ENCODE peak calls at places on chromosomes 11 and 22, in seven cellular contexts. One of them, this sample, is unnamed.

GRCh38 chr11:109808569-109808968 is 284.6 kb upstream of the ZC3H12C start:
- DNase-seq in right atrium auricular region: no peak
- DNase-seq in uterus: no peak
- DNase-seq in cardiac muscle cell: no peak
- DNase-seq in K562: no peak
- DNase-seq in IMR-90: peak; percentile 51
- DNase-seq in endodermal cell: no peak
- DNase-seq in this sample: no peak

GRCh38 chr11:29751618-29752017 is 265.2 kb downstream of the KCNA4 start:
- DNase-seq in cardiac muscle cell: no peak
- DNase-seq in endodermal cell: no peak
- DNase-seq in uterus: no peak
- DNase-seq in K562: no peak
- DNase-seq in right atrium auricular region: no peak
- DNase-seq in IMR-90: no peak
- DNase-seq in this sample: no peak

GRCh38 chr11:69799582-69799981 is 19.6 kb downstream of the FGF3 start:
- DNase-seq in right atrium auricular region: no peak
- DNase-seq in uterus: no peak
- DNase-seq in IMR-90: peak; percentile 7
- DNase-seq in K562: peak; percentile 80
- DNase-seq in cardiac muscle cell: no peak
- DNase-seq in endodermal cell: peak; percentile 85
- DNase-seq in this sample: no peak

GRCh38 chr11:19389787-19390303 is 149.1 kb upstream of the E2F8 start:
- DNase-seq in K562: no peak
- DNase-seq in cardiac muscle cell: no peak
- DNase-seq in IMR-90: peak; percentile 27
- DNase-seq in right atrium auricular region: no peak
- DNase-seq in uterus: no peak
- DNase-seq in endodermal cell: no peak
- DNase-seq in this sample: no peak

GRCh38 chr22:25403752-25404471 is 160.6 kb upstream of the GRK3 start:
- DNase-seq in right atrium auricular region: no peak
- DNase-seq in endodermal cell: peak; percentile 72
- DNase-seq in K562: no peak
- DNase-seq in uterus: no peak
- DNase-seq in cardiac muscle cell: peak; percentile 36
- DNase-seq in IMR-90: peak; percentile 41
- DNase-seq in this sample: no peak

GRCh38 chr11:95417832-95418231 is 186.8 kb upstream of the SESN3 start:
- DNase-seq in K562: no peak
- DNase-seq in uterus: no peak
- DNase-seq in IMR-90: no peak
- DNase-seq in endodermal cell: no peak
- DNase-seq in right atrium auricular region: no peak
- DNase-seq in cardiac muscle cell: no peak
- DNase-seq in this sample: no peak

GRCh38 chr11:85096939-85097338 is 530.2 kb downstream of the DLG2 start:
- DNase-seq in endodermal cell: no peak
- DNase-seq in K562: no peak
- DNase-seq in right atrium auricular region: no peak
- DNase-seq in IMR-90: no peak
- DNase-seq in cardiac muscle cell: no peak
- DNase-seq in uterus: no peak
- DNase-seq in this sample: no peak

GRCh38 chr11:57493507-57494503 is 21.7 kb downstream of the SLC43A1 start:
- DNase-seq in cardiac muscle cell: peak; percentile 65
- DNase-seq in IMR-90: peak; percentile 17
- DNase-seq in uterus: peak; percentile 61
- DNase-seq in right atrium auricular region: no peak
- DNase-seq in endodermal cell: peak; percentile 98
- DNase-seq in K562: peak; percentile 68
- DNase-seq in this sample: no peak

GRCh38 chr11:83502041-83502440 is 215.9 kb upstream of the CCDC90B start:
- DNase-seq in cardiac muscle cell: no peak
- DNase-seq in endodermal cell: no peak
- DNase-seq in right atrium auricular region: no peak
- DNase-seq in K562: no peak
- DNase-seq in uterus: no peak
- DNase-seq in IMR-90: no peak
- DNase-seq in this sample: no peak

GRCh38 chr11:11306855-11307254 is 46.2 kb downstream of the CSNK2A3 start:
- DNase-seq in uterus: no peak
- DNase-seq in K562: no peak
- DNase-seq in right atrium auricular region: no peak
- DNase-seq in IMR-90: peak; percentile 37
- DNase-seq in endodermal cell: no peak
- DNase-seq in cardiac muscle cell: peak; percentile 28
- DNase-seq in this sample: no peak

GRCh38 chr11:86574493-86575207 is 97.8 kb downstream of the ME3 start:
- DNase-seq in K562: no peak
- DNase-seq in IMR-90: no peak
- DNase-seq in right atrium auricular region: no peak
- DNase-seq in endodermal cell: no peak
- DNase-seq in uterus: no peak
- DNase-seq in cardiac muscle cell: no peak
- DNase-seq in this sample: no peak

GRCh38 chr22:47586038-47586437 is 823.6 kb downstream of the TBC1D22A start:
- DNase-seq in cardiac muscle cell: no peak
- DNase-seq in right atrium auricular region: no peak
- DNase-seq in uterus: no peak
- DNase-seq in K562: no peak
- DNase-seq in endodermal cell: no peak
- DNase-seq in IMR-90: no peak
- DNase-seq in this sample: no peak

GRCh38 chr11:116890193-116890592 is 52.8 kb upstream of the APOA1 start:
- DNase-seq in right atrium auricular region: no peak
- DNase-seq in endodermal cell: no peak
- DNase-seq in K562: no peak
- DNase-seq in cardiac muscle cell: no peak
- DNase-seq in uterus: no peak
- DNase-seq in IMR-90: peak; percentile 60
- DNase-seq in this sample: no peak

GRCh38 chr22:42459273-42460040 is 27.3 kb upstream of the NFAM1 start:
- DNase-seq in uterus: no peak
- DNase-seq in cardiac muscle cell: peak; percentile 55
- DNase-seq in endodermal cell: peak; percentile 67
- DNase-seq in right atrium auricular region: no peak
- DNase-seq in IMR-90: no peak
- DNase-seq in K562: peak; percentile 33
- DNase-seq in this sample: no peak

GRCh38 chr22:46471901-46472721 is 65.3 kb downstream of the CELSR1 start:
- DNase-seq in uterus: no peak
- DNase-seq in endodermal cell: no peak
- DNase-seq in IMR-90: no peak
- DNase-seq in cardiac muscle cell: no peak
- DNase-seq in K562: no peak
- DNase-seq in right atrium auricular region: no peak
- DNase-seq in this sample: no peak

DNA sequence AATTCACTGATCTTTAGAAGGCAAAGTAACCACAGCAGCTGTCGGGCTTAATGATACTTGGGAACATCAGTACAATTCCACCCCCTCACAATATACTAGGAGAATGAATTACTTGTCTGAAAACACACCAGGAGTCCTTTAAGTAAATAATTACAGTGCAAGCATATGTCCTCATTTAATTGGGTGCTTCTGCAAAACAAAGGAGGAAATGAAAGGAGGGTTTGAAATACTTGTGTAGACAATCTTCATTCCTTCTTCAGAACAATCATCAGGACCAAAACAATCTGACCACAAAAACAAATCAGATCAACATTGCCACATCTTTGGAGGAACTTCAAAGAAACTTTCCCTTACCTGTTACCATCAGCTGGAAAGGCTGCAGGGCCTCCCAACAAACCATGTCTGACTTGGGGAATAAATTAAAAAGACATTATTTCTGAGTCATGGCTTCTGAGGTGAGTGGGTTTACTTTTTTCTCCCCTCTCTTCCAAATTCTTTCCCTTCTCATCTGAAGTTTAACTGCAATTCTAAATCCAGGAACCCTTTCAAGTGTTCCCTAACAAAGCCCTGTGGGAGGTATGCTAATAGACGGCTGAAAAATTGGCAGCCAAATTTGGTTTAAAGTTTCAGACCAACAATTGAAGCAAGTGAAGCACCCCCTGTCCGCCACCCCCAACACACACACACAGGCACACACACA is 12.5 kb upstream of the CCDC117 start:
- DNase-seq in cardiac muscle cell: no peak
- DNase-seq in right atrium auricular region: no peak
- DNase-seq in endodermal cell: peak; percentile 68
- DNase-seq in IMR-90: peak; percentile 18
- DNase-seq in uterus: no peak
- DNase-seq in K562: no peak
- DNase-seq in this sample: no peak
- H3K27ac ChIP-seq in cardiac muscle cell: no peak overlapping the region
- H3K27ac ChIP-seq in right atrium auricular region: no peak overlapping the region
- H3K27ac ChIP-seq in endodermal cell: peak overlapping the region; percentile 52
- H3K27ac ChIP-seq in IMR-90: peak overlapping the region; percentile 22
- H3K27ac ChIP-seq in uterus: no peak overlapping the region
- H3K27ac ChIP-seq in K562: no peak overlapping the region
- H3K27ac ChIP-seq in this sample: no peak overlapping the region

GRCh38 chr11:89498845-89499448 is 7.8 kb upstream of the NOX4 start:
- DNase-seq in uterus: no peak
- DNase-seq in endodermal cell: no peak
- DNase-seq in right atrium auricular region: no peak
- DNase-seq in cardiac muscle cell: no peak
- DNase-seq in K562: peak; percentile 13
- DNase-seq in IMR-90: no peak
- DNase-seq in this sample: no peak
- TF ChIP-seq CTCF in uterus: no peak
- TF ChIP-seq CTCF in endodermal cell: peak; percentile 72
- TF ChIP-seq CTCF in right atrium auricular region: no peak
- TF ChIP-seq CTCF in cardiac muscle cell: peak; percentile 10
- TF ChIP-seq CTCF in K562: peak; percentile 68
- TF ChIP-seq CTCF in IMR-90: no peak
- TF ChIP-seq CTCF in this sample: no peak

GRCh38 chr22:26406118-26406517 is 22.9 kb upstream of the ASPHD2 start:
- DNase-seq in cardiac muscle cell: no peak
- DNase-seq in uterus: no peak
- DNase-seq in right atrium auricular region: no peak
- DNase-seq in K562: no peak
- DNase-seq in endodermal cell: no peak
- DNase-seq in IMR-90: peak; percentile 66
- DNase-seq in this sample: no peak

GRCh38 chr22:26409705-26410376 is 19.2 kb upstream of the ASPHD2 start:
- DNase-seq in uterus: no peak
- DNase-seq in IMR-90: no peak
- DNase-seq in cardiac muscle cell: no peak
- DNase-seq in K562: no peak
- DNase-seq in right atrium auricular region: no peak
- DNase-seq in endodermal cell: no peak
- DNase-seq in this sample: no peak

GRCh38 chr22:26401726-26402125 is 27.3 kb upstream of the ASPHD2 start:
- DNase-seq in cardiac muscle cell: no peak
- DNase-seq in right atrium auricular region: no peak
- DNase-seq in endodermal cell: peak; percentile 59
- DNase-seq in IMR-90: no peak
- DNase-seq in K562: peak; percentile 65
- DNase-seq in uterus: no peak
- DNase-seq in this sample: no peak

GRCh38 chr22:26403827-26404226 is 25.2 kb upstream of the ASPHD2 start:
- DNase-seq in endodermal cell: no peak
- DNase-seq in IMR-90: no peak
- DNase-seq in uterus: no peak
- DNase-seq in K562: no peak
- DNase-seq in cardiac muscle cell: no peak
- DNase-seq in right atrium auricular region: no peak
- DNase-seq in this sample: no peak

DNA sequence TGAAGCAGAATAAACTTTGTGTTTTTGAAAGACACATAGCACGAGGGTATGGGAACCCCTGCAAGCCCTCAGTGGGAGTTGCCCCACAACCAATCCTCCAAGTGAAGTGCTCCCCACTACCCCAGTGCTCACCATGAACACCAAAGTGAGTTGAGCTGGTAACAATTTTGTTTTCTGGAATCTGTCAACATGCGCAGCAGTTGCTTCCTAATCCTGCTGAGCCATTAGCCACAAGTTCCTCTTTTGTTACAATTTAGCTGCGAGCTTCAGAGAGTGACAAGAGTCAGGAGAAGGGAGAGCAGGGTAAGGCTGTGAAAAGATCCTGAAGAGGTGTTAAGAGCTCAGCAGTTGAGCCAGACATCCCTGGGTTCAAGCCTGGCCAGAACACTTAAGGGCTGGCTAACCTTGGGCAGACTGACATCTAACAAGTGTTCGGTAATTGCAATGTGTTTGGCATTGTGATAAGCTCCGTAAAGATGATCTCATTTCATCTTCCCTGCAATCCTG is 24.2 kb upstream of the ASPHD2 start:
- DNase-seq in K562: peak; percentile 44
- DNase-seq in cardiac muscle cell: no peak
- DNase-seq in IMR-90: no peak
- DNase-seq in uterus: no peak
- DNase-seq in right atrium auricular region: no peak
- DNase-seq in endodermal cell: peak; percentile 90
- DNase-seq in this sample: no peak
- H3K4me3 ChIP-seq in K562: no peak overlapping the region
- H3K4me3 ChIP-seq in cardiac muscle cell: no peak overlapping the region
- H3K4me3 ChIP-seq in IMR-90: no peak overlapping the region
- H3K4me3 ChIP-seq in uterus: no peak overlapping the region
- H3K4me3 ChIP-seq in right atrium auricular region: no peak overlapping the region
- H3K4me3 ChIP-seq in endodermal cell: no peak overlapping the region
- H3K4me3 ChIP-seq in this sample: no peak overlapping the region

GRCh38 chr11:35138949-35139881 is at the start of gene CD44:
- DNase-seq in IMR-90: peak; percentile 86
- DNase-seq in K562: peak; percentile 29
- DNase-seq in uterus: peak; percentile 79
- DNase-seq in right atrium auricular region: peak; percentile 88
- DNase-seq in endodermal cell: peak; percentile 83
- DNase-seq in cardiac muscle cell: peak; percentile 42
- DNase-seq in this sample: peak; percentile 87
- H3K27ac ChIP-seq in IMR-90: peak within 1 kb of the TSS; percentile 97
- H3K27ac ChIP-seq in K562: no peak within 1 kb of the TSS
- H3K27ac ChIP-seq in uterus: peak within 1 kb of the TSS; percentile 97
- H3K27ac ChIP-seq in right atrium auricular region: peak within 1 kb of the TSS; percentile 86
- H3K27ac ChIP-seq in endodermal cell: no peak within 1 kb of the TSS
- H3K27ac ChIP-seq in cardiac muscle cell: no peak within 1 kb of the TSS
- H3K27ac ChIP-seq in this sample: peak within 1 kb of the TSS; percentile 96

GRCh38 chr22:38704568-38705234 is 1.0 kb upstream of the GTPBP1 start:
- DNase-seq in right atrium auricular region: no peak
- DNase-seq in cardiac muscle cell: no peak
- DNase-seq in uterus: no peak
- DNase-seq in IMR-90: no peak
- DNase-seq in K562: no peak
- DNase-seq in endodermal cell: no peak
- DNase-seq in this sample: no peak

GRCh38 chr22:38706885-38707180 is 1.1 kb downstream of the GTPBP1 start:
- DNase-seq in right atrium auricular region: no peak
- DNase-seq in IMR-90: no peak
- DNase-seq in endodermal cell: no peak
- DNase-seq in uterus: no peak
- DNase-seq in K562: no peak
- DNase-seq in cardiac muscle cell: no peak
- DNase-seq in this sample: no peak

GRCh38 chr22:38707346-38707745 is 1.6 kb downstream of the GTPBP1 start:
- DNase-seq in uterus: no peak
- DNase-seq in IMR-90: peak; percentile 73
- DNase-seq in cardiac muscle cell: no peak
- DNase-seq in K562: no peak
- DNase-seq in right atrium auricular region: no peak
- DNase-seq in endodermal cell: no peak
- DNase-seq in this sample: no peak

GRCh38 chr22:38706101-38706884 is 549 bp downstream of the GTPBP1 start:
- DNase-seq in endodermal cell: peak; percentile 68
- DNase-seq in uterus: peak; percentile 54
- DNase-seq in K562: peak; percentile 69
- DNase-seq in right atrium auricular region: peak; percentile 69
- DNase-seq in cardiac muscle cell: peak; percentile 60
- DNase-seq in IMR-90: peak; percentile 27
- DNase-seq in this sample: peak; percentile 83

GRCh38 chr22:38705235-38706100 is at the start of gene GTPBP1:
- DNase-seq in uterus: peak; percentile 98
- DNase-seq in cardiac muscle cell: peak; percentile 100
- DNase-seq in IMR-90: peak; percentile 100
- DNase-seq in right atrium auricular region: peak; percentile 100
- DNase-seq in endodermal cell: peak; percentile 99
- DNase-seq in K562: peak; percentile 86
- DNase-seq in this sample: peak; percentile 100
- TF ChIP-seq CTCF in uterus: peak; percentile 4
- TF ChIP-seq CTCF in cardiac muscle cell: no peak
- TF ChIP-seq CTCF in IMR-90: peak; percentile 13
- TF ChIP-seq CTCF in right atrium auricular region: no peak
- TF ChIP-seq CTCF in endodermal cell: no peak
- TF ChIP-seq CTCF in K562: peak; percentile 17
- TF ChIP-seq CTCF in this sample: no peak